ENCODE peak calls at places on chromosomes 12 and 14, in eight cellular contexts. One of them, this sample, is unnamed.

GRCh38 chr12:75820848-75821578 is 210.6 kb downstream of the PHLDA1 start:
- DNase-seq in BE2C: no peak
- DNase-seq in WERI-Rb-1: peak
- DNase-seq in fibroblast of mammary gland: peak
- DNase-seq in nephron progenitor cell: no peak
- DNase-seq in tibial nerve: peak
- DNase-seq in RWPE1: peak
- DNase-seq in AG04449: no peak
- DNase-seq in this sample: no peak

GRCh38 chr12:119802472-119802871 is 74.6 kb downstream of the CIT start:
- DNase-seq in BE2C: peak
- DNase-seq in WERI-Rb-1: no peak
- DNase-seq in fibroblast of mammary gland: peak
- DNase-seq in nephron progenitor cell: no peak
- DNase-seq in tibial nerve: peak
- DNase-seq in RWPE1: no peak
- DNase-seq in AG04449: no peak
- DNase-seq in this sample: no peak

GRCh38 chr12:114740448-114740847 is 56.5 kb upstream of the TBX3 start:
- DNase-seq in BE2C: no peak
- DNase-seq in WERI-Rb-1: no peak
- DNase-seq in fibroblast of mammary gland: no peak
- DNase-seq in nephron progenitor cell: no peak
- DNase-seq in tibial nerve: no peak
- DNase-seq in RWPE1: no peak
- DNase-seq in AG04449: no peak
- DNase-seq in this sample: no peak

GRCh38 chr14:91343051-91343450 is 74.6 kb downstream of the CCDC88C start:
- DNase-seq in BE2C: no peak
- DNase-seq in WERI-Rb-1: no peak
- DNase-seq in fibroblast of mammary gland: no peak
- DNase-seq in nephron progenitor cell: no peak
- DNase-seq in tibial nerve: no peak
- DNase-seq in RWPE1: no peak
- DNase-seq in AG04449: no peak
- DNase-seq in this sample: no peak

GRCh38 chr14:75522224-75522764 is at the start of gene BATF:
- DNase-seq in BE2C: no peak
- DNase-seq in WERI-Rb-1: no peak
- DNase-seq in fibroblast of mammary gland: no peak
- DNase-seq in nephron progenitor cell: no peak
- DNase-seq in tibial nerve: peak
- DNase-seq in RWPE1: no peak
- DNase-seq in AG04449: no peak
- DNase-seq in this sample: peak

GRCh38 chr14:89179891-89180404 is 237.1 kb downstream of the FOXN3 start:
- DNase-seq in BE2C: no peak
- DNase-seq in WERI-Rb-1: no peak
- DNase-seq in fibroblast of mammary gland: no peak
- DNase-seq in nephron progenitor cell: no peak
- DNase-seq in tibial nerve: no peak
- DNase-seq in RWPE1: no peak
- DNase-seq in AG04449: no peak
- DNase-seq in this sample: no peak

GRCh38 chr12:101891462-101891971 is 14.1 kb downstream of the DRAM1 start:
- DNase-seq in BE2C: no peak
- DNase-seq in WERI-Rb-1: no peak
- DNase-seq in fibroblast of mammary gland: peak
- DNase-seq in nephron progenitor cell: no peak
- DNase-seq in tibial nerve: no peak
- DNase-seq in RWPE1: no peak
- DNase-seq in AG04449: peak
- DNase-seq in this sample: peak

GRCh38 chr12:62660763-62661162 is 194.1 kb downstream of the MON2 start:
- DNase-seq in BE2C: no peak
- DNase-seq in WERI-Rb-1: no peak
- DNase-seq in fibroblast of mammary gland: peak
- DNase-seq in nephron progenitor cell: no peak
- DNase-seq in tibial nerve: no peak
- DNase-seq in RWPE1: peak
- DNase-seq in AG04449: peak
- DNase-seq in this sample: no peak

GRCh38 chr12:118034429-118035193 is 18.1 kb downstream of the RFC5 start:
- DNase-seq in BE2C: peak
- DNase-seq in WERI-Rb-1: peak
- DNase-seq in fibroblast of mammary gland: peak
- DNase-seq in nephron progenitor cell: peak
- DNase-seq in tibial nerve: no peak
- DNase-seq in RWPE1: peak
- DNase-seq in AG04449: no peak
- DNase-seq in this sample: no peak

GRCh38 chr12:118033331-118033730 is 16.8 kb downstream of the RFC5 start:
- DNase-seq in BE2C: no peak
- DNase-seq in WERI-Rb-1: no peak
- DNase-seq in fibroblast of mammary gland: no peak
- DNase-seq in nephron progenitor cell: no peak
- DNase-seq in tibial nerve: no peak
- DNase-seq in RWPE1: no peak
- DNase-seq in AG04449: no peak
- DNase-seq in this sample: no peak

GRCh38 chr12:118036672-118037411 is 20.3 kb downstream of the RFC5 start:
- DNase-seq in BE2C: no peak
- DNase-seq in WERI-Rb-1: no peak
- DNase-seq in fibroblast of mammary gland: no peak
- DNase-seq in nephron progenitor cell: no peak
- DNase-seq in tibial nerve: no peak
- DNase-seq in RWPE1: no peak
- DNase-seq in AG04449: no peak
- DNase-seq in this sample: no peak

GRCh38 chr12:118033902-118034301 is 17.4 kb downstream of the RFC5 start:
- DNase-seq in BE2C: no peak
- DNase-seq in WERI-Rb-1: no peak
- DNase-seq in fibroblast of mammary gland: peak
- DNase-seq in nephron progenitor cell: no peak
- DNase-seq in tibial nerve: no peak
- DNase-seq in RWPE1: no peak
- DNase-seq in AG04449: no peak
- DNase-seq in this sample: no peak

GRCh38 chr12:118035194-118036041 is 18.9 kb downstream of the RFC5 start:
- DNase-seq in BE2C: peak
- DNase-seq in WERI-Rb-1: peak
- DNase-seq in fibroblast of mammary gland: peak
- DNase-seq in nephron progenitor cell: no peak
- DNase-seq in tibial nerve: no peak
- DNase-seq in RWPE1: no peak
- DNase-seq in AG04449: no peak
- DNase-seq in this sample: peak
- TF ChIP-seq CTCF in BE2C: peak
- TF ChIP-seq CTCF in WERI-Rb-1: peak
- TF ChIP-seq CTCF in fibroblast of mammary gland: peak
- TF ChIP-seq CTCF in nephron progenitor cell: no peak
- TF ChIP-seq CTCF in tibial nerve: no peak
- TF ChIP-seq CTCF in RWPE1: no peak
- TF ChIP-seq CTCF in AG04449: peak
- TF ChIP-seq CTCF in this sample: no peak

GRCh38 chr12:27779837-27780611 is at the start of the genes KLHL42 and MANSC4:
- DNase-seq in BE2C: peak
- DNase-seq in WERI-Rb-1: peak
- DNase-seq in fibroblast of mammary gland: peak
- DNase-seq in nephron progenitor cell: peak
- DNase-seq in tibial nerve: peak
- DNase-seq in RWPE1: peak
- DNase-seq in AG04449: no peak
- DNase-seq in this sample: peak

GRCh38 chr12:27779416-27779815 is 617 bp upstream of the KLHL42 start:
- DNase-seq in BE2C: peak
- DNase-seq in WERI-Rb-1: peak
- DNase-seq in fibroblast of mammary gland: peak
- DNase-seq in nephron progenitor cell: peak
- DNase-seq in tibial nerve: peak
- DNase-seq in RWPE1: no peak
- DNase-seq in AG04449: no peak
- DNase-seq in this sample: peak

GRCh38 chr12:27782481-27782880 is 2.4 kb upstream of the MANSC4 start:
- DNase-seq in BE2C: no peak
- DNase-seq in WERI-Rb-1: no peak
- DNase-seq in fibroblast of mammary gland: no peak
- DNase-seq in nephron progenitor cell: no peak
- DNase-seq in tibial nerve: no peak
- DNase-seq in RWPE1: no peak
- DNase-seq in AG04449: no peak
- DNase-seq in this sample: no peak

GRCh38 chr12:27781680-27782079 is 1.6 kb upstream of the MANSC4 start:
- DNase-seq in BE2C: no peak
- DNase-seq in WERI-Rb-1: no peak
- DNase-seq in fibroblast of mammary gland: peak
- DNase-seq in nephron progenitor cell: no peak
- DNase-seq in tibial nerve: no peak
- DNase-seq in RWPE1: no peak
- DNase-seq in AG04449: no peak
- DNase-seq in this sample: no peak

GRCh38 chr12:27780612-27781408 is 774 bp upstream of the MANSC4 start:
- DNase-seq in BE2C: peak
- DNase-seq in WERI-Rb-1: peak
- DNase-seq in fibroblast of mammary gland: peak
- DNase-seq in nephron progenitor cell: peak
- DNase-seq in tibial nerve: peak
- DNase-seq in RWPE1: peak
- DNase-seq in AG04449: no peak
- DNase-seq in this sample: peak
- TF ChIP-seq CTCF in BE2C: no peak
- TF ChIP-seq CTCF in WERI-Rb-1: peak
- TF ChIP-seq CTCF in fibroblast of mammary gland: no peak
- TF ChIP-seq CTCF in nephron progenitor cell: no peak
- TF ChIP-seq CTCF in tibial nerve: no peak
- TF ChIP-seq CTCF in RWPE1: no peak
- TF ChIP-seq CTCF in AG04449: no peak
- TF ChIP-seq CTCF in this sample: no peak

GRCh38 chr14:24395609-24396580 is 2.9 kb upstream of the NYNRIN start:
- DNase-seq in BE2C: no peak
- DNase-seq in WERI-Rb-1: no peak
- DNase-seq in fibroblast of mammary gland: no peak
- DNase-seq in nephron progenitor cell: no peak
- DNase-seq in tibial nerve: no peak
- DNase-seq in RWPE1: no peak
- DNase-seq in AG04449: no peak
- DNase-seq in this sample: no peak

GRCh38 chr14:24394275-24394674 is 4.5 kb upstream of the NYNRIN start:
- DNase-seq in BE2C: no peak
- DNase-seq in WERI-Rb-1: no peak
- DNase-seq in fibroblast of mammary gland: no peak
- DNase-seq in nephron progenitor cell: no peak
- DNase-seq in tibial nerve: no peak
- DNase-seq in RWPE1: no peak
- DNase-seq in AG04449: no peak
- DNase-seq in this sample: no peak

GRCh38 chr14:24390696-24391468 is 7.9 kb upstream of the NYNRIN start:
- DNase-seq in BE2C: no peak
- DNase-seq in WERI-Rb-1: no peak
- DNase-seq in fibroblast of mammary gland: peak
- DNase-seq in nephron progenitor cell: no peak
- DNase-seq in tibial nerve: no peak
- DNase-seq in RWPE1: no peak
- DNase-seq in AG04449: no peak
- DNase-seq in this sample: no peak

GRCh38 chr14:24389266-24389855 is 9.4 kb upstream of the NYNRIN start:
- DNase-seq in BE2C: no peak
- DNase-seq in WERI-Rb-1: no peak
- DNase-seq in fibroblast of mammary gland: peak
- DNase-seq in nephron progenitor cell: no peak
- DNase-seq in tibial nerve: no peak
- DNase-seq in RWPE1: no peak
- DNase-seq in AG04449: no peak
- DNase-seq in this sample: no peak

DNA sequence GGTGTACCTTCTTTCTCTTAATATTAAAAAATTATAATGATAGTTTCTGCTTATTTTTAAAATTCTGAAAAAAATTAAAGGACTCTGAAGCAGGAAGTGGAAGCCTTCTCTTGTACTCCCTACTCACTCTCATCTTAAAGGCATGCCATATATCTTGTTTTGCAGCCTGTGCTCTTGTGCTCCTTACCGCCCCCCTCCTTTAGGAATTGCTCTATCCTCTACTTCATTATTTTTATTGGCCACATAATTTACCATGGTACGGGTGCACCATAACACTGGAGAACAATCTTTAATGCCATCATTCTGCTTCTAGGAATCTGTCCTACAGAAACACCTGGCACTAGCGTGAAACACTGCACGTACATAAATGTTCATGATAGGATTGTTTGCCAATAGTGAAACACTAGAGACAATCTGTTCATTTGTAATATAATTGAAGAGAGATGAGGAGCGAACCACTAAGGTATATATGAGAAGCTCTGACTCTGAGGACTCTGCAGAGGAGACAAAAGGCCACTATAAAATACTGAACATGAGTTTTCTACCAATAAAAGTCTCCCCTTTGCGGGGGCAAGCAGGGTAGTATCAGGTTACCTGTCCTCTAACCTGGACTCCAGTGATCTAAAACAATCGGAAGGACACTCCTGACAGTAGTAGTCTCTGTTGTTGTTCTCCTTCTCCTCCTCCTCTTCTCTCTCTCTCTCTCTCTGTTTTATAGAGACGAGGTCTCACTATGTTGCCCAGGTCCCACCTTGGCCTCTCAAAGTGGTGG is 6.3 kb upstream of the NYNRIN start:
- DNase-seq in BE2C: no peak
- DNase-seq in WERI-Rb-1: no peak
- DNase-seq in fibroblast of mammary gland: peak
- DNase-seq in nephron progenitor cell: no peak
- DNase-seq in tibial nerve: no peak
- DNase-seq in RWPE1: peak
- DNase-seq in AG04449: no peak
- DNase-seq in this sample: no peak
- TF ChIP-seq CTCF in BE2C: peak
- TF ChIP-seq CTCF in WERI-Rb-1: no peak
- TF ChIP-seq CTCF in fibroblast of mammary gland: peak
- TF ChIP-seq CTCF in nephron progenitor cell: no peak
- TF ChIP-seq CTCF in tibial nerve: no peak
- TF ChIP-seq CTCF in RWPE1: no peak
- TF ChIP-seq CTCF in AG04449: peak
- TF ChIP-seq CTCF in this sample: no peak

GRCh38 chr14:96362071-96362964 is 823 bp downstream of the ATG2B start:
- DNase-seq in BE2C: no peak
- DNase-seq in WERI-Rb-1: no peak
- DNase-seq in fibroblast of mammary gland: peak
- DNase-seq in nephron progenitor cell: peak
- DNase-seq in tibial nerve: peak
- DNase-seq in RWPE1: peak
- DNase-seq in AG04449: no peak
- DNase-seq in this sample: peak

GRCh38 chr14:96354246-96354645 is 8.9 kb downstream of the ATG2B start:
- DNase-seq in BE2C: no peak
- DNase-seq in WERI-Rb-1: no peak
- DNase-seq in fibroblast of mammary gland: no peak
- DNase-seq in nephron progenitor cell: no peak
- DNase-seq in tibial nerve: no peak
- DNase-seq in RWPE1: no peak
- DNase-seq in AG04449: no peak
- DNase-seq in this sample: no peak

GRCh38 chr14:96352708-96353107 is 10.4 kb downstream of the ATG2B start:
- DNase-seq in BE2C: no peak
- DNase-seq in WERI-Rb-1: no peak
- DNase-seq in fibroblast of mammary gland: no peak
- DNase-seq in nephron progenitor cell: no peak
- DNase-seq in tibial nerve: no peak
- DNase-seq in RWPE1: no peak
- DNase-seq in AG04449: no peak
- DNase-seq in this sample: no peak

GRCh38 chr14:96359959-96360358 is 3.2 kb downstream of the ATG2B start:
- DNase-seq in BE2C: no peak
- DNase-seq in WERI-Rb-1: no peak
- DNase-seq in fibroblast of mammary gland: no peak
- DNase-seq in nephron progenitor cell: no peak
- DNase-seq in tibial nerve: no peak
- DNase-seq in RWPE1: no peak
- DNase-seq in AG04449: no peak
- DNase-seq in this sample: no peak

GRCh38 chr14:96357216-96357615 is 5.9 kb downstream of the ATG2B start:
- DNase-seq in BE2C: no peak
- DNase-seq in WERI-Rb-1: no peak
- DNase-seq in fibroblast of mammary gland: no peak
- DNase-seq in nephron progenitor cell: no peak
- DNase-seq in tibial nerve: no peak
- DNase-seq in RWPE1: no peak
- DNase-seq in AG04449: no peak
- DNase-seq in this sample: no peak
- TF ChIP-seq CTCF in BE2C: no peak
- TF ChIP-seq CTCF in WERI-Rb-1: no peak
- TF ChIP-seq CTCF in fibroblast of mammary gland: no peak
- TF ChIP-seq CTCF in nephron progenitor cell: no peak
- TF ChIP-seq CTCF in tibial nerve: no peak
- TF ChIP-seq CTCF in RWPE1: no peak
- TF ChIP-seq CTCF in AG04449: no peak
- TF ChIP-seq CTCF in this sample: no peak

This sample was measured in GM10248.